ENCODE peak calls at places on chromosome 16, in four cellular contexts. A is fibroblast of mammary gland, F is A549, X is mammary epithelial cell. N is an unnamed sample.
A peak's percentile ranks its signal among the peaks of the same experiment; 100 is the strongest.

GRCh38 chr16:84055366-84055765 is 12.8 kb upstream of the SLC38A8 start:
- DNase-seq in F (no peak), A (no peak), X (no peak), N (no peak)

GRCh38 chr16:65069090-65069489 is 52.8 kb downstream of the CDH11 start:
- DNase-seq in A (peak; percentile 97), F (peak; percentile 23), X (no peak), N (peak; percentile 88)

GRCh38 chr16:16083421-16084156 is 134.2 kb downstream of the ABCC1 start:
- DNase-seq in X (peak; percentile 17), A (peak; percentile 58), F (peak; percentile 85), N (peak; percentile 49)

GRCh38 chr16:55835578-55835977 is 2.7 kb upstream of the CES1 start:
- DNase-seq in A (peak; percentile 29), F (peak; percentile 29), X (no peak), N (peak; percentile 3)

GRCh38 chr16:2675714-2676113 is 6.6 kb upstream of the KCTD5 start:
- DNase-seq in A (no peak), F (no peak), X (no peak), N (no peak)

GRCh38 chr16:8567355-8568230 is 22.7 kb downstream of the TMEM114 start:
- DNase-seq in A (peak; percentile 92), F (peak; percentile 93), X (peak; percentile 79), N (peak; percentile 94)

GRCh38 chr16:82735696-82736095 is 108.9 kb downstream of the CDH13 start:
- DNase-seq in F (no peak), A (no peak), X (no peak), N (peak; percentile 42)

GRCh38 chr16:53014287-53014686 is 38.4 kb downstream of the CHD9NB start:
- DNase-seq in A (no peak), F (no peak), X (no peak), N (no peak)

GRCh38 chr16:85511938-85512551 is 101.1 kb upstream of the GSE1 start:
- DNase-seq in F (no peak), X (no peak), A (no peak), N (no peak)

GRCh38 chr16:86683441-86684194 is 105.3 kb downstream of the FOXL1 start:
- DNase-seq in X (no peak), F (no peak), A (no peak), N (no peak)

GRCh38 chr16:3063617-3064389 is 1.6 kb upstream of the IL32 start:
- DNase-seq in A (no peak), F (no peak), X (no peak), N (no peak)

GRCh38 chr16:71626858-71627213 is 852 bp downstream of the MARVELD3 start:
- DNase-seq in F (no peak), X (peak; percentile 35), A (no peak), N (no peak)

GRCh38 chr16:48556913-48557351 is 53.0 kb downstream of the N4BP1 start:
- DNase-seq in F (no peak), X (peak; percentile 60), A (peak; percentile 88), N (peak; percentile 62)

GRCh38 chr16:15644306-15644961 is 1.5 kb upstream of the MARF1 start:
- DNase-seq in A (peak; percentile 73), X (peak; percentile 96), F (peak; percentile 54), N (no peak)

GRCh38 chr16:51981725-51982124 is 565.2 kb downstream of the TOX3 start:
- DNase-seq in A (no peak), F (no peak), X (no peak), N (no peak)

GRCh38 chr16:85809645-85810044 is 10.2 kb downstream of the COX4I1 start:
- DNase-seq in A (no peak), X (no peak), F (no peak), N (no peak)

GRCh38 chr16:11401161-11402050 is 56.1 kb downstream of the RMI2 start:
- DNase-seq in A (no peak), X (peak; percentile 25), F (no peak), N (no peak)

GRCh38 chr16:87707097-87707496 is 58.7 kb downstream of the KLHDC4 start:
- DNase-seq in A (no peak), X (no peak), F (no peak), N (no peak)

GRCh38 chr16:3029499-3030127 is 5.8 kb downstream of the THOC6 start:
- DNase-seq in A (peak; percentile 36), F (no peak), X (no peak), N (peak; percentile 31)

GRCh38 chr16:11740567-11740966 is 2.1 kb downstream of the TXNDC11 start:
- DNase-seq in F (no peak), X (no peak), A (no peak), N (no peak)

GRCh38 chr16:15950167-15950854 is 895 bp downstream of the ABCC1 start:
- DNase-seq in A (peak; percentile 53), F (no peak), X (peak; percentile 49), N (peak; percentile 57)

GRCh38 chr16:15770107-15770506 is 86.7 kb downstream of the MYH11 start:
- DNase-seq in F (no peak), X (no peak), A (peak; percentile 24), N (peak; percentile 90)

GRCh38 chr16:87784812-87785211 is 19.0 kb upstream of the KLHDC4 start:
- DNase-seq in F (no peak), X (no peak), A (no peak), N (peak; percentile 42)

GRCh38 chr16:14509675-14510132 is 120.4 kb downstream of the PARN start:
- DNase-seq in F (no peak), X (no peak), A (peak; percentile 57), N (peak; percentile 62)

GRCh38 chr16:84599528-84600202 is 18.2 kb downstream of the COTL1 start:
- DNase-seq in A (peak; percentile 83), F (peak; percentile 46), X (peak; percentile 16), N (peak; percentile 93)

GRCh38 chr16:89711601-89712475 is 8.9 kb downstream of the VPS9D1 start:
- DNase-seq in A (peak; percentile 66), X (peak; percentile 37), F (peak; percentile 81), N (peak; percentile 66)

GRCh38 chr16:57145046-57145963 is 40.5 kb downstream of the PSME3IP1 start:
- DNase-seq in A (no peak), F (no peak), X (no peak), N (peak; percentile 58)

GRCh38 chr16:57148481-57148880 is 37.4 kb downstream of the PSME3IP1 start:
- DNase-seq in X (no peak), A (no peak), F (no peak), N (no peak)

GRCh38 chr16:57147381-57148191 is 38.3 kb downstream of the PSME3IP1 start:
- DNase-seq in A (peak; percentile 73), X (no peak), F (no peak), N (peak; percentile 50)

GRCh38 chr16:57145964-57146647 is 39.7 kb downstream of the PSME3IP1 start:
- DNase-seq in X (no peak), A (no peak), F (no peak), N (no peak)

GRCh38 chr16:57146735-57147134 is 39.1 kb downstream of the PSME3IP1 start:
- DNase-seq in F (peak; percentile 46), X (no peak), A (no peak), N (no peak)
- TF ChIP-seq CTCF in F (no peak), X (peak; percentile 30), A (peak; percentile 24), N (peak; percentile 17)

DNA sequence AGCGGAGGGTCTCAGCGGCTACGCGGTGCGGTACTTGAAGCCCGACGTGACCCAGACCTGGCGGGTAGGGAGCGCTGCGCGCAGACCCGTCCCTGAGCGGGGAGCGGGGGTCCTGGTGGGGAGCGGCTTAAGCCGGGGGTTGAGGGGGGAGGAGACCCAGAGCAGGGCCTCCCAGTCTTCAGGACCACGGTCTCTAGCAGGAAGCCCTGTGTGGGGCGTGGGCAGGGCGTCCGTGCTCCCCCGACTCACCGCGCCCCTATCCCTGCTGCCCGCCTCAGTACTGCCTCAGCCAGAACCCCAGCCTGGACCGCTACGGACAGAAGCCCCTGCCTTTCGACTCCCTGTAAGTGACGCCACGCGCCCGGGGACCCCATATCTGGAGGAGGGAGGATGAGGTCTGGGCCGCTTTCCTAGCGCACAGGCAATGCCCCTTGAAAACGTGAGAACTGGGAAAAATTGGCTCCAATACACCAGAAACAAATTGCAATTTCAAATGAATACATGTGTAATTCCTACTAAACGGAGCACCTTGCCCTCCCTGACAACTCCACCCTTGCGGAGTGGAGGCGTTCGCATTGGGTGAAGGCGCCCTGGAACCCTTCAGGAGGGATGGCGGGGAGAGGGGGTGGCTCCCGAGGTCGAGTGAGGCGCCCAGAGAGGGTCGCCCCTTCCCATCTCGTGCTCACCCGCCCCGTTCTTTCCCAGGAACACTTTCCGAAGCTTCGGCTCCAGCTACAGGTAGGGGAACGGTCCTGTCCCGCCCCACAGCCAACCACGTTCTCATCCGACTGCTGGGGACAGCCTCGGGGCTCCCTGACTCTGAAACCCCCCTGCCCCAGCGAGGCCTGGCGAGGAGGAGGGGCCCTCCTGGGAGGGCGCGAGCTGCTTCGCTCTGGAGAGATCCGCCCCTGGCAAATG is 14.5 kb upstream of the CNGB1 start:
- DNase-seq in F (no peak), X (no peak), A (no peak), N (no peak)
- H3K4me3 ChIP-seq in F (peak overlapping the region; percentile 54), X (peak overlapping the region; percentile 72), A (peak overlapping the region; percentile 36), N (peak overlapping the region; percentile 54)

GRCh38 chr16:19555938-19556778 is 655 bp downstream of the VPS35L start:
- DNase-seq in F (peak; percentile 68), X (peak; percentile 27), A (peak; percentile 57), N (peak; percentile 42)
- TF ChIP-seq CTCF in F (no peak), X (peak; percentile 23), A (no peak), N (peak; percentile 21)

GRCh38 chr16:73066321-73066926 is 18.5 kb upstream of the ZFHX3 start:
- DNase-seq in A (no peak), X (no peak), F (no peak), N (no peak)

GRCh38 chr16:73067671-73068545 is 20.0 kb upstream of the ZFHX3 start:
- DNase-seq in F (no peak), A (no peak), X (no peak), N (no peak)

GRCh38 chr16:73068546-73069401 is 20.8 kb upstream of the ZFHX3 start:
- DNase-seq in A (peak; percentile 93), X (peak; percentile 85), F (peak; percentile 89), N (peak; percentile 97)

GRCh38 chr16:73065617-73066313 is 17.8 kb upstream of the ZFHX3 start:
- DNase-seq in X (no peak), F (no peak), A (no peak), N (no peak)

DNA sequence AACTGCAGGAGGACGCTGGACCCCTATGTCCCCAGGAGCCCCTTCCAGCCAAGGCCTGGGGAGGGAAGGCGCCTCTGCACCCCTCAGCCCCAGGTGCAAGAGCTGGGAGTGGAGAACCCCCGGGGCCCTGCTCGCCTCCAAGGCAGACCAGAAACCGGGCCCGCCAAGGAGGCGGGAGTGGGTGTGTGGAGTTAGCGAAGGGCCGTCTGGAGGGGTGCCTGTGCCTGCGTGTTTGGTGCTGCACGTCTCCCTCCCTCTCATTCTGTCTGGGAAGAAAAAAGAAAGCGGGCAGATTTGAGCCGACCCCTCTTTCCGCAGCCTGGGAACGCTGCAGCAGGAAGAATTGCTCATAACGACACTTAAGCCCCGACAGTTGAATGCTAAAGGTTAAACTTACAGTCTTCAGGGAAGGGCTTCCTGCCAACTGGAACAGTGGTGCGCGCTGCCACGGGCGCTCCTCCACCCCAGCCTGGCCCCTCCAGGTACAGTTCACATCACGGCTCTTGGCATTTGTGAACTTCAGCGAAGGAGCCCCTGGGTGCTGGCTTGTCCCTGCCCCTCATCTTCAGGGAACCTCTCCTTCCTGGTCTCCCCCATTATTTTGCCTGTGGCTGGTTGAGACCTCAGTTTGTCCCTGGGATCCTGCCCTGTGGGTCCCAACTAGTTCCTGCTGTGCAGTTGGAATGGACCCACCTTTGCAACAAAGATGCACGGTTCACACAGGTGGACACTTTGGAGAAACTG is 19.2 kb upstream of the ZFHX3 start:
- DNase-seq in X (no peak), F (no peak), A (peak; percentile 63), N (peak; percentile 82)
- H3K4me3 ChIP-seq in X (no peak overlapping the region), F (no peak overlapping the region), A (no peak overlapping the region), N (no peak overlapping the region)

GRCh38 chr16:50067290-50067853 is 1.6 kb downstream of the HEATR3 start:
- DNase-seq in F (peak; percentile 45), A (peak; percentile 79), X (peak; percentile 16), N (peak; percentile 75)
- TF ChIP-seq CTCF in F (peak; percentile 13), A (peak; percentile 78), X (peak; percentile 51), N (peak; percentile 69)

GRCh38 chr16:67243481-67243880 is 3.8 kb downstream of the FHOD1 start:
- DNase-seq in X (no peak), A (no peak), F (no peak), N (no peak)
- H3K4me3 ChIP-seq in X (no peak overlapping the region), A (no peak overlapping the region), F (no peak overlapping the region), N (no peak overlapping the region)

N was measured in fibroblast of pulmonary artery.